ENCODE peak calls at places on chromosomes 6 and 20, in seven cellular contexts. T is fibroblast of lung, L is body of pancreas, D is ovary, S is SK-N-SH, V is SJSA1, W is HCT116. U is an unnamed sample.

GRCh38 chr20:4956200-4956810 is 45.0 kb downstream of the SLC23A2 start:
- DNase-seq in D (no peak), S (peak), W (peak), T (peak), V (peak), L (no peak), U (no peak)

GRCh38 chr6:144406796-144407195 is 121.7 kb downstream of the UTRN start:
- DNase-seq in D (no peak), S (no peak), L (no peak), W (no peak), V (no peak), T (no peak), U (no peak)

GRCh38 chr20:37937686-37938085 is 34.8 kb downstream of the VSTM2L start:
- DNase-seq in T (no peak), S (no peak), V (no peak), W (no peak), L (no peak), D (no peak), U (no peak)

GRCh38 chr20:3808141-3808479 is 12.0 kb downstream of the CDC25B start:
- DNase-seq in T (peak), L (peak), V (no peak), W (peak), D (peak), S (no peak), U (no peak)

GRCh38 chr6:104638841-104639290 is 220.9 kb downstream of the HACE1 start:
- DNase-seq in D (no peak), V (no peak), S (no peak), L (no peak), W (no peak), T (peak), U (no peak)

GRCh38 chr6:13708679-13709261 is 2.9 kb downstream of the RANBP9 start:
- DNase-seq in D (no peak), T (peak), V (no peak), L (no peak), W (no peak), S (no peak), U (no peak)

GRCh38 chr6:3522561-3523287 is 65.9 kb upstream of the SLC22A23 start:
- DNase-seq in S (no peak), V (peak), D (no peak), L (no peak), T (no peak), W (no peak), U (no peak)

GRCh38 chr6:169155481-169155880 is 98.2 kb downstream of the THBS2 start:
- DNase-seq in T (no peak), D (no peak), V (no peak), S (no peak), W (no peak), L (no peak), U (no peak)

GRCh38 chr20:1637755-1638154 is 17.9 kb upstream of the SIRPB1 start:
- DNase-seq in V (no peak), T (no peak), S (no peak), D (no peak), W (no peak), L (no peak), U (no peak)

GRCh38 chr6:101582786-101583185 is 189.3 kb downstream of the GRIK2 start:
- DNase-seq in S (no peak), D (no peak), L (no peak), V (no peak), W (no peak), T (no peak), U (no peak)

GRCh38 chr20:623704-624103 is 13.6 kb upstream of the TCF15 start:
- DNase-seq in T (no peak), S (no peak), D (no peak), V (no peak), L (no peak), W (no peak), U (no peak)

GRCh38 chr20:7503501-7503900 is 436.8 kb downstream of the HAO1 start:
- DNase-seq in T (no peak), D (no peak), S (no peak), L (no peak), V (no peak), W (no peak), U (no peak)

GRCh38 chr20:21395666-21396044 is 1.7 kb downstream of the NKX2-4 start:
- DNase-seq in W (no peak), D (no peak), V (no peak), L (no peak), S (no peak), T (no peak), U (no peak)

GRCh38 chr6:11152581-11152980 is 41.1 kb upstream of the ERVFRD-1 start:
- DNase-seq in L (no peak), S (no peak), W (no peak), D (no peak), V (no peak), T (no peak), U (no peak)

GRCh38 chr6:52138284-52138683 is 47.9 kb upstream of the IL17A start:
- DNase-seq in L (no peak), D (no peak), V (no peak), S (no peak), W (no peak), T (no peak), U (no peak)

GRCh38 chr6:11632795-11633511 is 95.4 kb downstream of the TMEM170B start:
- DNase-seq in L (peak), S (no peak), V (peak), T (peak), D (no peak), W (no peak), U (no peak)

GRCh38 chr6:14857501-14857900 is 388.4 kb upstream of the JARID2 start:
- DNase-seq in L (no peak), W (no peak), T (no peak), S (no peak), V (no peak), D (no peak), U (no peak)

GRCh38 chr6:73929421-73929820 is 233.4 kb downstream of the CD109 start:
- DNase-seq in W (peak), D (no peak), T (peak), V (no peak), L (no peak), S (no peak), U (no peak)

GRCh38 chr6:4853782-4854511 is 77.7 kb downstream of the CDYL start:
- DNase-seq in T (no peak), D (no peak), L (no peak), W (no peak), V (no peak), S (no peak), U (peak)

GRCh38 chr6:119350202-119351004 is 842 bp upstream of the MAN1A1 start:
- DNase-seq in W (peak), S (peak), V (peak), D (peak), L (peak), T (peak), U (no peak)

GRCh38 chr6:129750390-129750789 is 40.4 kb upstream of the ARHGAP18 start:
- DNase-seq in W (no peak), V (no peak), T (peak), S (no peak), L (no peak), D (no peak), U (no peak)

GRCh38 chr20:11919571-11919970 is 1.9 kb downstream of the BTBD3 start:
- DNase-seq in W (no peak), T (no peak), V (no peak), L (no peak), S (no peak), D (no peak), U (no peak)

GRCh38 chr6:38973178-38974057 is 75.2 kb upstream of the GLP1R start:
- DNase-seq in D (no peak), W (peak), V (peak), L (peak), S (peak), T (peak), U (no peak)

GRCh38 chr20:63321148-63321831 is 28.3 kb downstream of the COL20A1 start:
- DNase-seq in D (peak), S (no peak), L (peak), V (no peak), T (peak), W (no peak), U (no peak)

GRCh38 chr6:160139420-160139851 is 17.8 kb downstream of the SLC22A1 start:
- DNase-seq in L (no peak), W (no peak), T (peak), D (peak), S (no peak), V (peak), U (no peak)

GRCh38 chr6:36276581-36277536 is 7.0 kb downstream of the PNPLA1 start:
- DNase-seq in T (no peak), W (no peak), D (no peak), S (no peak), V (no peak), L (no peak), U (no peak)

GRCh38 chr6:169227116-169227515 is 26.5 kb downstream of the THBS2 start:
- DNase-seq in L (no peak), T (no peak), D (no peak), S (no peak), V (no peak), W (no peak), U (no peak)

GRCh38 chr6:156994215-156995076 is 217.3 kb downstream of the ARID1B start:
- DNase-seq in S (no peak), L (no peak), V (no peak), T (no peak), W (no peak), D (no peak), U (no peak)

GRCh38 chr20:8860011-8860495 is 208.8 kb upstream of the PLCB4 start:
- DNase-seq in W (no peak), T (peak), D (no peak), L (no peak), V (no peak), S (no peak), U (no peak)

GRCh38 chr6:161101517-161101916 is 109.9 kb downstream of the MAP3K4 start:
- DNase-seq in D (no peak), T (peak), S (peak), W (no peak), V (no peak), L (no peak), U (no peak)

GRCh38 chr6:617485-618100 is 39.3 kb downstream of the HUS1B start:
- DNase-seq in L (no peak), V (peak), D (no peak), T (no peak), S (peak), W (no peak), U (no peak)

GRCh38 chr20:51022803-51023616 is at the start of gene KCNG1:
- DNase-seq in S (peak), L (peak), V (peak), D (no peak), T (peak), W (peak), U (peak)

GRCh38 chr6:109456283-109456583 is 661 bp upstream of the MICAL1 start:
- DNase-seq in S (no peak), T (no peak), V (no peak), W (no peak), L (no peak), D (no peak), U (no peak)

GRCh38 chr20:49448917-49449316 is 33.6 kb downstream of the KCNB1 start:
- DNase-seq in T (no peak), V (no peak), L (no peak), S (no peak), W (peak), D (no peak), U (no peak)

GRCh38 chr6:134217516-134218140 is 100.3 kb downstream of the SGK1 start:
- DNase-seq in T (no peak), W (no peak), L (no peak), S (no peak), V (no peak), D (no peak), U (no peak)

GRCh38 chr20:44664127-44664526 is 12.6 kb upstream of the ADA start:
- DNase-seq in V (no peak), D (no peak), S (no peak), L (no peak), T (no peak), W (no peak), U (no peak)

DNA sequence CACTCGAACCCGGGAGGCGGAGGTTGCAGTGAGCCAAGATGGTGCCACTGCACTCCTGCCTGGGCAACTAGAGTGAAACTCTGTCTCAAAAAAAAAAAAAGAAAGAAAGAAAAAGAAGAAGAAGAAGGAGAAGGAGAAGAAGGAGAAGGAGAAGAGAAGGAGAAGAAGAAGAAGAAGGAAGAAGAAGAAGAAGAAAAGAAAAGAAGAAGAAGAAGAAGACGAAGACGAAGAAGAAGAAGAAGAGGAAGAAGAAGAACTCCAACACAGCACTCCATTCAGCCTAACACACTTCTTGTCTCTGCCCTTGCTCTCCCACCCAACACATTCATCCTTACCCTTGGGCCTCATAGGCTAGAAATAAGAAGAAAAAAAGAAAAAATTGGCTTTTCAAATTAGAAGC is 6.9 kb downstream of the ZFP57 start:
- DNase-seq in V (no peak), L (no peak), S (no peak), T (no peak), W (no peak), D (no peak), U (no peak)
- H3K27ac ChIP-seq in V (no peak), L (no peak), S (no peak), T (no peak), W (no peak), D (no peak), U (no peak)

GRCh38 chr20:23084845-23085355 is 1.2 kb downstream of the CD93 start:
- DNase-seq in L (no peak), W (no peak), V (no peak), D (no peak), S (no peak), T (no peak), U (no peak)
- H3K27ac ChIP-seq in L (peak), W (no peak), V (no peak), D (no peak), S (no peak), T (no peak), U (no peak)

GRCh38 chr6:41939848-41940758 is 1.5 kb downstream of the CCND3 start:
- DNase-seq in V (no peak), S (no peak), L (peak), W (no peak), T (peak), D (peak), U (no peak)
- H3K27ac ChIP-seq in V (peak), S (peak), L (peak), W (peak), T (peak), D (no peak), U (no peak)

DNA sequence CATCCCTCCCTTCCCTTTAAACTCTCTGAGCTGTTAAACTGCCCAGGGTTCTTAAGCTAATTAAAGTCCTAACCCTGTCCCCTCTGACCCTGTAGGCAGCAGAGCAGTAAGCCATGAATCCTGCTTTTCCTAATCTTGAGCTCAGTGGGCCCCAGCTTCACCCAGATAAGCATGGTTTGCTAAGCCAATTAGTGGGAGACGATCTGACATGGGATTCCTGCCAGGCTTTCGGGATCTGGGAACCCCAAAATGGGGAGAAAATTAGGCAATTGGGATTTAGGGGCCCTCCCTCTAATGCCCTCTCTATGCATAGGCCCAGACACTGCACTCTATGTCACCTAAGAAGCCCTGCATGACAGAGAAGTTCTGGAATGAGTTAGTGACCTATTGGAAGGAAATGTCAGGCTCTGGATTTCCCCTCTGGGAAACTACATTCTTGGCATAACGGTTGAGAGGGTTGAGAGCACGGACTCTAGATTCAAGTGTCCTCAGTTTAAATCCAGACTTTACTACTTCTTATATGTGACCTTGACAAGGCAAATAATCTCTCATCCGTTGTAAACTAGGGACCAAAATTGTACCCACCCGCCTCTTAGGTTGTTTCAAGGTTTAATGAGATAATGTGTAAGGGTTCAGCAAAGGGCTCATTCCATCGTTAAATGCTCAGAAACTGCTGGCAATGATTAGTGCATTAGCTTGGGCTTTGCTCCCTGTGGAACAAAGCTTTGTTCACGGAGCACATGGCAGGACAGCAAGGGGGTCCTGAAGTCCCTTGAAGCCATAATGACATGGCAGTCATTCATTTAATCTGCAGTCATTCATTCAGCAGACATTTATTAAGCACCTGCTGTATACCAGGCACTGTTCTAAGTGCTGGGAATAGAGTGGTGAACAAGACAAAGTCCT is 4.8 kb downstream of the XKR7 start:
- DNase-seq in D (no peak), W (no peak), V (no peak), L (no peak), T (no peak), S (no peak), U (no peak)
- H3K27ac ChIP-seq in D (no peak), W (no peak), V (no peak), L (no peak), T (no peak), S (no peak), U (no peak)

GRCh38 chr6:158609455-158610155 is 34.9 kb downstream of the DYNLT1 start:
- DNase-seq in D (no peak), W (no peak), L (no peak), S (no peak), T (no peak), V (no peak), U (no peak)

GRCh38 chr6:158610319-158610968 is 34.1 kb downstream of the DYNLT1 start:
- DNase-seq in V (no peak), D (no peak), L (no peak), S (no peak), T (no peak), W (no peak), U (no peak)

GRCh38 chr6:158608221-158608620 is 36.3 kb downstream of the DYNLT1 start:
- DNase-seq in T (no peak), S (no peak), W (no peak), L (no peak), V (no peak), D (no peak), U (no peak)

GRCh38 chr6:158611039-158611438 is 33.5 kb downstream of the DYNLT1 start:
- DNase-seq in D (no peak), L (no peak), W (no peak), S (no peak), V (no peak), T (no peak), U (no peak)

DNA sequence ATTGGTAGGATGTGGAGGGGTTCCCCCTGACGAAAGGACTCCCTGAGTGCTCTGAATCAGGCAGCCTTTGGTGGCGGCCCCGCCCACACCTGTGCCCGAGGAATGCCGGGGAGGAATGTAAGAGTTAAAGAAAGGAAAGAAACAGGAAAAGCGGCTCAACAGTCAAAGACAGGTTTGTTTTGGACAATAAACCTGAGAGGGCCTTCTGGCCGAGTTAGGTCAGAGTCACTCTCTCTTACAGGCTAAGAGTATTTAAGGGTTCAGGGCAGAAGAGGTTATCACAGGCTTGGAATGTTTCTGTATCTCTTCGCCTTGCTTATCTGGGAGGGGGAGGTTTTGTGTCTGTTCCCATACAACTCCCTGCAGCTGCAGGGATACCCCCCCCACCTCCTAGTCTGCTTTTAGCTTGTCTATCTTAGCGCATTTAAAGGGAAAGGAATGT is 32.9 kb downstream of the DYNLT1 start:
- DNase-seq in T (no peak), D (no peak), W (no peak), V (no peak), L (peak), S (no peak), U (no peak)
- H3K27ac ChIP-seq in T (no peak), D (no peak), W (no peak), V (no peak), L (peak), S (no peak), U (no peak)

GRCh38 chr6:41733707-41734665 is 1.4 kb downstream of the TFEB start:
- DNase-seq in T (peak), D (peak), L (peak), W (peak), S (peak), V (peak), U (peak)
- H3K27ac ChIP-seq in T (peak), D (peak), L (peak), W (peak), S (peak), V (no peak), U (peak)

GRCh38 chr20:33624399-33624798 is 37.7 kb upstream of the C20orf144 start:
- DNase-seq in S (no peak), T (no peak), D (no peak), L (no peak), W (no peak), V (no peak), U (no peak)

GRCh38 chr20:33627577-33628216 is 34.4 kb upstream of the C20orf144 start:
- DNase-seq in T (no peak), V (no peak), L (no peak), D (no peak), W (no peak), S (no peak), U (no peak)

GRCh38 chr20:33622705-33623390 is 39.3 kb upstream of the C20orf144 start:
- DNase-seq in D (no peak), T (no peak), W (no peak), V (no peak), S (no peak), L (no peak), U (no peak)

GRCh38 chr20:33629533-33629932 is 32.6 kb upstream of the C20orf144 start:
- DNase-seq in V (no peak), S (no peak), W (no peak), T (no peak), L (no peak), D (no peak), U (no peak)

DNA sequence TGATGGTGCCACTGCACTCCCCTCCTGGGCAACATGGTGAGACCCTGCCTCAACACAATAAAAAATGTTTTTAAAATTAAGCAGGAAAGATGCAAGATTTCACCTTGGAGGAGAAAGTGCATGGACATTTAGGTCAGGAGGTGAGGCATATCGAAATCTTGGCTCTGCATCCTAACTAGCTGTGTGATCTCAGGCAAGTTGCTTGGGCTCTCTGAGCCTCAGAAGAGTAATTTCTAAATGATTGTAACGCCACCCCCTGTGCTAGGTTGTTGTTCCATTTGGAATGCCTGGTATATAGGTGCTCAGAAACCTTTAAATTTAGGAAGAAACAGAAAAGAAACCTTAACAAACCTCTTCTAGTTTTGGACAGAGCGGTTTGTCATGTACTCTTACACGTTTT is 35.9 kb upstream of the C20orf144 start:
- DNase-seq in V (no peak), T (no peak), S (no peak), D (no peak), W (no peak), L (no peak), U (no peak)
- H3K27ac ChIP-seq in V (no peak), T (no peak), S (no peak), D (no peak), W (no peak), L (no peak), U (no peak)

GRCh38 chr20:23658989-23659609 is 21.3 kb upstream of the CST3 start:
- DNase-seq in T (no peak), L (no peak), D (no peak), V (no peak), S (no peak), W (no peak), U (no peak)
- H3K27ac ChIP-seq in T (no peak), L (no peak), D (no peak), V (no peak), S (no peak), W (no peak), U (no peak)

U was measured in caudate nucleus.